ENCODE peak calls at places on chromosome X, in four cellular contexts. One of them, this sample, is unnamed.

GRCh38 chrX:83845397-83845796 is 15.5 kb upstream of the CYLC1 start:
- DNase-seq in heart left ventricle: no peak
- DNase-seq in ovary: no peak
- DNase-seq in tibial nerve: no peak
- DNase-seq in this sample: peak; percentile 16

GRCh38 chrX:18290200-18290599 is 64.3 kb downstream of the SCML2 start:
- DNase-seq in tibial nerve: no peak
- DNase-seq in heart left ventricle: no peak
- DNase-seq in ovary: no peak
- DNase-seq in this sample: no peak

GRCh38 chrX:123487226-123487625 is 245.6 kb downstream of the THOC2 start:
- DNase-seq in ovary: no peak
- DNase-seq in tibial nerve: no peak
- DNase-seq in heart left ventricle: no peak
- DNase-seq in this sample: no peak

GRCh38 chrX:44898411-44899221 is 25.6 kb downstream of the KDM6A start:
- DNase-seq in heart left ventricle: no peak
- DNase-seq in ovary: no peak
- DNase-seq in tibial nerve: no peak
- DNase-seq in this sample: no peak

GRCh38 chrX:53065066-53065465 is 16.5 kb downstream of the GPR173 start:
- DNase-seq in ovary: no peak
- DNase-seq in tibial nerve: no peak
- DNase-seq in heart left ventricle: no peak
- DNase-seq in this sample: no peak

GRCh38 chrX:24137192-24137591 is 12.3 kb upstream of the ZFX start:
- DNase-seq in heart left ventricle: no peak
- DNase-seq in tibial nerve: no peak
- DNase-seq in ovary: no peak
- DNase-seq in this sample: no peak

GRCh38 chrX:110678591-110678990 is 117.0 kb downstream of the CHRDL1 start:
- DNase-seq in tibial nerve: no peak
- DNase-seq in heart left ventricle: no peak
- DNase-seq in ovary: no peak
- DNase-seq in this sample: no peak

GRCh38 chrX:150364347-150365050 is 1.4 kb downstream of the MAMLD1 start:
- DNase-seq in tibial nerve: peak; percentile 7
- DNase-seq in heart left ventricle: no peak
- DNase-seq in ovary: peak; percentile 43
- DNase-seq in this sample: no peak

GRCh38 chrX:110087485-110088356 is 84.8 kb downstream of the TMEM164 start:
- DNase-seq in tibial nerve: peak; percentile 9
- DNase-seq in ovary: no peak
- DNase-seq in heart left ventricle: no peak
- DNase-seq in this sample: no peak

GRCh38 chrX:103376979-103377324 is 614 bp downstream of the BEX3 start:
- DNase-seq in ovary: peak; percentile 37
- DNase-seq in heart left ventricle: no peak
- DNase-seq in tibial nerve: no peak
- DNase-seq in this sample: peak; percentile 23

GRCh38 chrX:103373581-103373980 is 2.8 kb upstream of the BEX3 start:
- DNase-seq in ovary: no peak
- DNase-seq in tibial nerve: no peak
- DNase-seq in heart left ventricle: no peak
- DNase-seq in this sample: no peak

GRCh38 chrX:103372886-103373285 is 3.5 kb upstream of the BEX3 start:
- DNase-seq in ovary: no peak
- DNase-seq in tibial nerve: no peak
- DNase-seq in heart left ventricle: no peak
- DNase-seq in this sample: no peak

GRCh38 chrX:103378990-103379389 is 2.7 kb downstream of the BEX3 start:
- DNase-seq in ovary: no peak
- DNase-seq in tibial nerve: no peak
- DNase-seq in heart left ventricle: no peak
- DNase-seq in this sample: no peak

DNA sequence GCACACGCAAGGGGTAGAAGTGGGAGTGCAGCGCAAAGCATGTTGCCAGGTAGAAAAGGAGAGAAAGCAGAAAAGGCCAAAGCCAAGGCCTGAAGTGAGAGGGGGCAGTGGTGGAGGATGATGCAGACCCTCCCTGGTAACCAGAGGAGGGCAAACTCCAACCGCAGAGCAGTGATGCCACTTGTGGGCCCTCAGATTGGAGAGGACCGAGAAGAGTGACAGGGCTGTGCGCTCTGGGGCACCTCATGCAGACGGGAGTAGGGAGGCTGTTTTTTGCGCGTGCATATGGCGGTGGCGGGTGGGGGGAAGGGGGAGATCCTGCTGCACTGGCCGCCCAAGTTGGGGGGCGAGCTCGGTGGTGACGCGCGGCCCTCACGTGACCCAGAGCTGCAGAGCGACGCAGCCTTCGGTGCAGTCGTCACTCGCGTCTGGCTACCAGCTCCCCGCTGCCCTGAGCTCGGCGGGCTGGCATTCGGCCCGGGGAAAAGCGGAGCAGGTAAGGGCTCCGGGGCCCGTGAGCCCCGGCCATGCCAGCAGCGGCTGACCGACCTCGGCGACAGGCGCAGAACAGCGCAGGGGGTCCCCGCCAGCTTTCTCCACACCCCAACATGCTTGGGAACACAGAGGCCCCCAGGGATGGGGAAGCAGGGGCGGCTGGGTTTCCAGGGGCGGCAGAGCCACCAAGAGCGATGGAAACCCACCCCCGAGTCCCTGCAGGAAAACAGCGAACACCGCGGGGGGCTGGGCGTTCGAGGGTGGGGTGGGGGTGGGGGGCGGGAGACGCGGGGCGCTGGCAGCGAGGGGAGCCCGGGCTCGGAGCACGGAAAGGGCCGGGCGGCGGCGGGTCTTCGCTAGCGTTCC is at the start of gene BEX3:
- DNase-seq in heart left ventricle: peak; percentile 53
- DNase-seq in tibial nerve: peak; percentile 6
- DNase-seq in ovary: peak; percentile 70
- DNase-seq in this sample: peak; percentile 68
- TF ChIP-seq POLR2A in heart left ventricle: no peak
- TF ChIP-seq POLR2A in tibial nerve: peak; percentile 63
- TF ChIP-seq POLR2A in ovary: peak; percentile 66
- TF ChIP-seq POLR2A in this sample: no peak

DNA sequence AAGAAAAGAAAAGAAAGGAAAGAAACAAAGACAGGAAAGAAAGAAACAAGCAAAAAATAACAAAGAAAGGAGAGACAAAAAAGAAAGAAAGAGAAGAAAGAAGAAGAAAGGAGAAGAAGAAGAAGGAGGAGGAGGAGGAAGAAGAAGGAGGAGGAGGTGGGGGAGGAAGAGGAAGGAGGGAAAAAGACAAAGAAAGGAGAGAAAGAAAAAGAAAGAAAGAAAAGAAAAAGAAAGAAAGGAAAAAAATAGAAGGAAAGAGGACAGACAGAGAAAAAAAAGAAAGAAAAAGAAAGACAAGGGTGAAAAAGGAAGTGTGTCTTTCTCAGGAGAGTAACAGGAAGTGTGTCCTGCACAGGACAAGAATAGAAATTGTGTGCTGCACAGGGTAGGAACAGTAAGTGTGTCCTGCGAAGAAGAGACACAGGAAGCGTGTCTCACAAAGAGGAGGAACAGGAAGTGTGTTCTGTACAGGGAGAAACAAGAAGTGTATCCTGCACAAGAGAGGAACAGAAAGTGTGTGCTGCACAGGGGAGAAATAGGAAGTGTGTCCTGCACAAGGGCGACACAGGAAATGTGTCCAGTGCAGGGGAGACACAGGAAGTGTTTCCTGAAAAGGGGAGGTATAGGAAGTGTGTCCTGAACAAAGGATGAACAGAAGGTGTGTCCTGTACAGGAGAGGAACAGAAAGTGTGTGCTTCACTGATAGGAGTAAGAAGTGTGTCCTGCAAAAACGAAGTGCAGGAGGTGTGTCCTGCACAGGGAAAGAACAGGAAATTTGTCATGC is 101.2 kb downstream of the ARSF start:
- DNase-seq in heart left ventricle: no peak
- DNase-seq in tibial nerve: no peak
- DNase-seq in ovary: no peak
- DNase-seq in this sample: no peak
- H3K27ac ChIP-seq in heart left ventricle: no peak overlapping the region
- H3K27ac ChIP-seq in tibial nerve: no peak overlapping the region
- H3K27ac ChIP-seq in ovary: no peak overlapping the region
- H3K27ac ChIP-seq in this sample: no peak overlapping the region

GRCh38 chrX:117196481-117196880 is 733.7 kb upstream of the CT83 start:
- DNase-seq in tibial nerve: no peak
- DNase-seq in ovary: no peak
- DNase-seq in heart left ventricle: no peak
- DNase-seq in this sample: no peak
- H3K4me3 ChIP-seq in tibial nerve: no peak overlapping the region
- H3K4me3 ChIP-seq in ovary: no peak overlapping the region
- H3K4me3 ChIP-seq in heart left ventricle: no peak overlapping the region
- H3K4me3 ChIP-seq in this sample: no peak overlapping the region

GRCh38 chrX:107715331-107716044 is 60.1 kb downstream of the TSC22D3 start:
- DNase-seq in ovary: no peak
- DNase-seq in tibial nerve: no peak
- DNase-seq in heart left ventricle: no peak
- DNase-seq in this sample: no peak
- TF ChIP-seq POLR2A in ovary: no peak
- TF ChIP-seq POLR2A in tibial nerve: peak; percentile 16
- TF ChIP-seq POLR2A in heart left ventricle: no peak
- TF ChIP-seq POLR2A in this sample: no peak

GRCh38 chrX:16725067-16725466 is 5.7 kb downstream of the SYAP1 start:
- DNase-seq in ovary: no peak
- DNase-seq in tibial nerve: no peak
- DNase-seq in heart left ventricle: no peak
- DNase-seq in this sample: no peak
- H3K27ac ChIP-seq in ovary: no peak overlapping the region
- H3K27ac ChIP-seq in tibial nerve: no peak overlapping the region
- H3K27ac ChIP-seq in heart left ventricle: no peak overlapping the region
- H3K27ac ChIP-seq in this sample: no peak overlapping the region

GRCh38 chrX:49233176-49233575 is at the start of gene CACNA1F:
- DNase-seq in heart left ventricle: no peak
- DNase-seq in tibial nerve: no peak
- DNase-seq in ovary: no peak
- DNase-seq in this sample: no peak
- H3K4me3 ChIP-seq in heart left ventricle: no peak within 1 kb of the TSS
- H3K4me3 ChIP-seq in tibial nerve: no peak within 1 kb of the TSS
- H3K4me3 ChIP-seq in ovary: no peak within 1 kb of the TSS
- H3K4me3 ChIP-seq in this sample: no peak within 1 kb of the TSS

GRCh38 chrX:154018518-154019060 is 1.1 kb downstream of the IRAK1 start:
- DNase-seq in ovary: no peak
- DNase-seq in tibial nerve: no peak
- DNase-seq in heart left ventricle: no peak
- DNase-seq in this sample: no peak

GRCh38 chrX:154021131-154021611 is 1.5 kb upstream of the IRAK1 start:
- DNase-seq in tibial nerve: no peak
- DNase-seq in ovary: no peak
- DNase-seq in heart left ventricle: no peak
- DNase-seq in this sample: no peak

GRCh38 chrX:154020500-154021115 is 906 bp upstream of the IRAK1 start:
- DNase-seq in heart left ventricle: no peak
- DNase-seq in ovary: no peak
- DNase-seq in tibial nerve: no peak
- DNase-seq in this sample: no peak

GRCh38 chrX:154019061-154019621 is 561 bp downstream of the IRAK1 start:
- DNase-seq in tibial nerve: no peak
- DNase-seq in ovary: no peak
- DNase-seq in heart left ventricle: no peak
- DNase-seq in this sample: no peak

GRCh38 chrX:154019633-154020499 is at the start of gene IRAK1:
- DNase-seq in tibial nerve: no peak
- DNase-seq in heart left ventricle: peak; percentile 41
- DNase-seq in ovary: peak; percentile 60
- DNase-seq in this sample: no peak
- TF ChIP-seq POLR2A in tibial nerve: peak; percentile 40
- TF ChIP-seq POLR2A in heart left ventricle: no peak
- TF ChIP-seq POLR2A in ovary: no peak
- TF ChIP-seq POLR2A in this sample: no peak

This sample was measured in testis.